ENCODE peak calls at places on chromosome 13, in four cellular contexts. One of them, this sample, is unnamed.

GRCh38 chr13:67366533-67366932 is 136.4 kb upstream of the PCDH9 start:
- DNase-seq in K562: no peak
- DNase-seq in IMR-90: peak; percentile 50
- DNase-seq in HepG2: no peak
- DNase-seq in this sample: peak; percentile 11

GRCh38 chr13:109737606-109738005 is 48.8 kb downstream of the IRS2 start:
- DNase-seq in K562: no peak
- DNase-seq in IMR-90: peak; percentile 65
- DNase-seq in HepG2: no peak
- DNase-seq in this sample: no peak

GRCh38 chr13:33014291-33014690 is 1.9 kb upstream of the KL start:
- DNase-seq in K562: no peak
- DNase-seq in IMR-90: no peak
- DNase-seq in HepG2: no peak
- DNase-seq in this sample: no peak

GRCh38 chr13:87999791-88000190 is 328.6 kb downstream of the SLITRK5 start:
- DNase-seq in K562: no peak
- DNase-seq in IMR-90: no peak
- DNase-seq in HepG2: no peak
- DNase-seq in this sample: no peak

GRCh38 chr13:66425741-66426140 is 804.4 kb downstream of the PCDH9 start:
- DNase-seq in K562: no peak
- DNase-seq in IMR-90: peak; percentile 24
- DNase-seq in HepG2: no peak
- DNase-seq in this sample: no peak

GRCh38 chr13:112954488-112955270 is 14.3 kb upstream of the MCF2L start:
- DNase-seq in K562: no peak
- DNase-seq in IMR-90: no peak
- DNase-seq in HepG2: no peak
- DNase-seq in this sample: no peak

GRCh38 chr13:80009760-80010159 is 331.2 kb downstream of the SPRY2 start:
- DNase-seq in K562: no peak
- DNase-seq in IMR-90: no peak
- DNase-seq in HepG2: no peak
- DNase-seq in this sample: no peak

GRCh38 chr13:97411894-97412460 is 22.0 kb upstream of the RAP2A start:
- DNase-seq in K562: no peak
- DNase-seq in IMR-90: no peak
- DNase-seq in HepG2: no peak
- DNase-seq in this sample: no peak

GRCh38 chr13:93963266-93964131 is 516.0 kb downstream of the DCT start:
- DNase-seq in K562: no peak
- DNase-seq in IMR-90: peak; percentile 61
- DNase-seq in HepG2: peak; percentile 83
- DNase-seq in this sample: peak; percentile 46

GRCh38 chr13:41327994-41328778 is 17.1 kb downstream of the NAA16 start:
- DNase-seq in K562: no peak
- DNase-seq in IMR-90: no peak
- DNase-seq in HepG2: no peak
- DNase-seq in this sample: no peak

GRCh38 chr13:76820759-76821158 is 65.4 kb downstream of the KCTD12 start:
- DNase-seq in K562: no peak
- DNase-seq in IMR-90: no peak
- DNase-seq in HepG2: no peak
- DNase-seq in this sample: no peak

GRCh38 chr13:101399365-101399764 is 16.9 kb downstream of the NALCN start:
- DNase-seq in K562: no peak
- DNase-seq in IMR-90: peak; percentile 34
- DNase-seq in HepG2: no peak
- DNase-seq in this sample: no peak

GRCh38 chr13:67374391-67374790 is 144.3 kb upstream of the PCDH9 start:
- DNase-seq in K562: no peak
- DNase-seq in IMR-90: no peak
- DNase-seq in HepG2: no peak
- DNase-seq in this sample: no peak

GRCh38 chr13:100100115-100100879 is 11.4 kb downstream of the PCCA start:
- DNase-seq in K562: no peak
- DNase-seq in IMR-90: peak; percentile 87
- DNase-seq in HepG2: peak; percentile 71
- DNase-seq in this sample: peak; percentile 31

GRCh38 chr13:43300817-43301216 is 277.4 kb downstream of the DNAJC15 start:
- DNase-seq in K562: no peak
- DNase-seq in IMR-90: peak; percentile 27
- DNase-seq in HepG2: no peak
- DNase-seq in this sample: no peak

GRCh38 chr13:32381539-32381938 is 46.4 kb downstream of the N4BP2L1 start:
- DNase-seq in K562: no peak
- DNase-seq in IMR-90: peak; percentile 37
- DNase-seq in HepG2: peak; percentile 49
- DNase-seq in this sample: no peak

GRCh38 chr13:45255253-45255987 is 54.6 kb upstream of the KCTD4 start:
- DNase-seq in K562: no peak
- DNase-seq in IMR-90: no peak
- DNase-seq in HepG2: peak; percentile 52
- DNase-seq in this sample: no peak

GRCh38 chr13:112159575-112160547 is 92.9 kb downstream of the SOX1 start:
- DNase-seq in K562: no peak
- DNase-seq in IMR-90: no peak
- DNase-seq in HepG2: peak; percentile 73
- DNase-seq in this sample: no peak

GRCh38 chr13:77810430-77810829 is 108.2 kb downstream of the EDNRB start:
- DNase-seq in K562: no peak
- DNase-seq in IMR-90: peak; percentile 34
- DNase-seq in HepG2: no peak
- DNase-seq in this sample: peak; percentile 25

GRCh38 chr13:113616991-113617749 is 32.6 kb downstream of the TFDP1 start:
- DNase-seq in K562: no peak
- DNase-seq in IMR-90: peak; percentile 72
- DNase-seq in HepG2: no peak
- DNase-seq in this sample: no peak

GRCh38 chr13:27997904-27998522 is 9.5 kb upstream of the URAD start:
- DNase-seq in K562: peak; percentile 18
- DNase-seq in IMR-90: peak; percentile 28
- DNase-seq in HepG2: peak; percentile 48
- DNase-seq in this sample: peak; percentile 12
- TF ChIP-seq MAZ in K562: no peak
- TF ChIP-seq MAZ in IMR-90: no peak
- TF ChIP-seq MAZ in HepG2: no peak
- TF ChIP-seq MAZ in this sample: no peak

GRCh38 chr13:36131215-36131930 is at the start of gene DCLK1:
- DNase-seq in K562: no peak
- DNase-seq in IMR-90: no peak
- DNase-seq in HepG2: no peak
- DNase-seq in this sample: no peak

GRCh38 chr13:36129539-36129938 is 1.6 kb downstream of the DCLK1 start:
- DNase-seq in K562: no peak
- DNase-seq in IMR-90: no peak
- DNase-seq in HepG2: no peak
- DNase-seq in this sample: no peak

GRCh38 chr13:36131931-36132297 is 732 bp upstream of the DCLK1 start:
- DNase-seq in K562: no peak
- DNase-seq in IMR-90: no peak
- DNase-seq in HepG2: no peak
- DNase-seq in this sample: no peak

GRCh38 chr13:36130168-36130541 is 1.0 kb downstream of the DCLK1 start:
- DNase-seq in K562: no peak
- DNase-seq in IMR-90: no peak
- DNase-seq in HepG2: no peak
- DNase-seq in this sample: no peak

GRCh38 chr13:36130542-36131214 is 504 bp downstream of the DCLK1 start:
- DNase-seq in K562: no peak
- DNase-seq in IMR-90: no peak
- DNase-seq in HepG2: no peak
- DNase-seq in this sample: no peak
- TF ChIP-seq MAZ in K562: no peak
- TF ChIP-seq MAZ in IMR-90: no peak
- TF ChIP-seq MAZ in HepG2: no peak
- TF ChIP-seq MAZ in this sample: no peak

GRCh38 chr13:75492389-75492788 is 10.4 kb upstream of the TBC1D4 start:
- DNase-seq in K562: no peak
- DNase-seq in IMR-90: peak; percentile 69
- DNase-seq in HepG2: no peak
- DNase-seq in this sample: no peak
- TF ChIP-seq MAZ in K562: no peak
- TF ChIP-seq MAZ in IMR-90: no peak
- TF ChIP-seq MAZ in HepG2: no peak
- TF ChIP-seq MAZ in this sample: no peak

DNA sequence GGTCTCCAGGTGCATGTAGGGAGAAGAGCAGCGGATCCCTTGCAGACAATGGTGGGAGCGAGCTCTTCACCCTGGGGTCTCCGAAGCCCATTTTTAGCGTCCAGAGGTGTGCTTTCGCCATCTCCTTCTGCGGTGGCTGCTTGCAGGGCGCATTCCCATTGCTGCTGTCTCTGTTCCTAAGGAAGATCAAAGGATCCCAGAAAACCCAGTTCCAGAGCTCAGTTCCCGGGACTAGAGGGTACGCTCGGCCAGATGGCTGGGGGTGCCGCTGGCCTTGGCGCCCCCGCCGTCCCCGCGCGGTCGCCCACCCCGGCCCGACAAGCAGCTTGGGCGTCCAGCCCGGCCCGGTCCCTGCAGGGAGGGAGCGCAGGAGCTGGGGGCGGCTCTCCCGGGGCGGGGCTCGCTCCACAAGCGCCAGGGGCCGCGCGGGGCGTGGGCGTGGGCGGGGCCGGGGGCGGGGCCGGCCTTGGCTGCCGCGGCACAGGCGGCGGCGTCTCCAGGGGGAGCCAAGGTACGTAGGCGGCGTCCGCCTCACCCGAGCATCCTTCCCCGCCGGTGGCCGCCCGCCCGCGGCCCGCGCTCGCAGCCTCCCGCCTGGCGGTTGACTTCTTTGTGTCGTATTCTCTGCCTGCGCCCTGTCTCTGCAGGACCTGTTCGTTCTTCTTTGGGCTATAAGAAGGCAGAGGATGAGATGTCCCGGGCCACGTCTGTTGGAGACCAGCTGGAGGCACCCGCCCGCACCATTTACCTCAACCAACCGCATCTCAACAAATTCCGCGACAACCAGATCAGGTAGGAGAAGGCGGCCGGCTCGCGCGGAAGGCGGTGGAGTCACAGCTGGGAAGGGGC is 96.8 kb downstream of the ATP8A2 start:
- DNase-seq in K562: peak; percentile 90
- DNase-seq in IMR-90: no peak
- DNase-seq in HepG2: no peak
- DNase-seq in this sample: peak; percentile 15
- TF ChIP-seq MAZ in K562: no peak
- TF ChIP-seq MAZ in IMR-90: no peak
- TF ChIP-seq MAZ in HepG2: no peak
- TF ChIP-seq MAZ in this sample: no peak

DNA sequence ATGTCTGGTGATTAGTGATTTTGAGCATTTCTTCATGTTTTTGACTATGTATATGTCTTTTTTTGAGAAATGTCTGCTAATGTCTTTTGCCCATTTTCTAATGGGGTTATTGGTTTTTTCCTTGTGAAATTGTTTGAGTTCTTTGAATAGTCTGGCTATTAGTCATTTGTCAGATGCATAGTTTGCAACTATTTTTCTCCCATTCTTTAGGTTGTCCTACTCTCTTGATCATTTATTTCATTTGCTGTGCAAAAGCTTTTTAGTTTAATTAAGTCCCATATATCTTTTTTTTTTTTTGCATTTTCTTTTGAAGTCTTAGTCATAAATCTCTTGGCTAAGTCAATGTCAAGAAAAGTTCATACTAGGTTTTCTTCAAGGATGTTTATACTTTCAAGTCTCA is 449.8 kb downstream of the DACH1 start:
- DNase-seq in K562: no peak
- DNase-seq in IMR-90: peak; percentile 0
- DNase-seq in HepG2: no peak
- DNase-seq in this sample: no peak
- TF ChIP-seq MAZ in K562: no peak
- TF ChIP-seq MAZ in IMR-90: no peak
- TF ChIP-seq MAZ in HepG2: no peak
- TF ChIP-seq MAZ in this sample: no peak

GRCh38 chr13:47114030-47114429 is 217.2 kb upstream of the HTR2A start:
- DNase-seq in K562: no peak
- DNase-seq in IMR-90: peak; percentile 89
- DNase-seq in HepG2: no peak
- DNase-seq in this sample: no peak
- TF ChIP-seq MAZ in K562: no peak
- TF ChIP-seq MAZ in IMR-90: no peak
- TF ChIP-seq MAZ in HepG2: no peak
- TF ChIP-seq MAZ in this sample: no peak

DNA sequence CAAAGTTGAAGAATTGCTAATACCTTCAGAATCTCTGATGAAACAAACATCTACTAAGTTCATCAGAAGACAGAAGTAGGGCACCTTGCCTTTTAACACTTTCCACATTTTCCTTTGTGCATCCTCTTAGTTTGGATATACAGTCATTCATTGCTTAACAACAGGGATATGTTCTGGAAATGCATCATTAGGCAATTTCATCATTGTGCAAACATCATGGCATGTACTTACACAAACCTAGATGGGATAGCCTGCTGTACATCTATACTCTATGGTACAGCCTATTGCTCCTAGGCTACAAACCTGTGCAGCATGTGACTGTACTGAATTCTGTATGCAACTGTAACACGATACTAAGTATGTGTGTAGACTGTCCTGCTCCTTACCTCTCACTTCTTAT is 169.8 kb downstream of the SUCLA2 start:
- DNase-seq in K562: no peak
- DNase-seq in IMR-90: peak; percentile 23
- DNase-seq in HepG2: peak; percentile 7
- DNase-seq in this sample: no peak
- TF ChIP-seq MAZ in K562: no peak
- TF ChIP-seq MAZ in IMR-90: no peak
- TF ChIP-seq MAZ in HepG2: no peak
- TF ChIP-seq MAZ in this sample: no peak

GRCh38 chr13:47976325-47976724 is 24.7 kb downstream of the SUCLA2 start:
- DNase-seq in K562: no peak
- DNase-seq in IMR-90: no peak
- DNase-seq in HepG2: no peak
- DNase-seq in this sample: no peak
- TF ChIP-seq MAZ in K562: no peak
- TF ChIP-seq MAZ in IMR-90: no peak
- TF ChIP-seq MAZ in HepG2: no peak
- TF ChIP-seq MAZ in this sample: no peak